ENCODE peak calls at places on chromosome 21, in seven cellular contexts. One of them, this sample, is unnamed.

GRCh38 chr21:38958940-38959685 is 153.4 kb downstream of the ETS2 start:
- DNase-seq in CD4-positive, alpha-beta T cell: no peak
- DNase-seq in EH: peak
- DNase-seq in GM23338: no peak
- DNase-seq in BE2C: no peak
- DNase-seq in non-pigmented ciliary epithelial cell: no peak
- DNase-seq in NB4: peak
- DNase-seq in this sample: no peak

GRCh38 chr21:41548781-41549180 is 40.8 kb upstream of the TMPRSS2 start:
- DNase-seq in CD4-positive, alpha-beta T cell: no peak
- DNase-seq in EH: no peak
- DNase-seq in GM23338: no peak
- DNase-seq in BE2C: no peak
- DNase-seq in non-pigmented ciliary epithelial cell: no peak
- DNase-seq in NB4: no peak
- DNase-seq in this sample: no peak

GRCh38 chr21:46294647-46295176 is 8.6 kb downstream of the YBEY start:
- DNase-seq in CD4-positive, alpha-beta T cell: no peak
- DNase-seq in EH: peak
- DNase-seq in GM23338: no peak
- DNase-seq in BE2C: no peak
- DNase-seq in non-pigmented ciliary epithelial cell: peak
- DNase-seq in NB4: peak
- DNase-seq in this sample: peak

GRCh38 chr21:45613396-45613795 is 30.1 kb upstream of the PCBP3 start:
- DNase-seq in CD4-positive, alpha-beta T cell: no peak
- DNase-seq in EH: no peak
- DNase-seq in GM23338: no peak
- DNase-seq in BE2C: peak
- DNase-seq in non-pigmented ciliary epithelial cell: no peak
- DNase-seq in NB4: no peak
- DNase-seq in this sample: no peak

GRCh38 chr21:44766014-44766817 is 35.4 kb downstream of the UBE2G2 start:
- DNase-seq in CD4-positive, alpha-beta T cell: no peak
- DNase-seq in EH: no peak
- DNase-seq in GM23338: no peak
- DNase-seq in BE2C: no peak
- DNase-seq in non-pigmented ciliary epithelial cell: no peak
- DNase-seq in NB4: no peak
- DNase-seq in this sample: no peak

GRCh38 chr21:42466700-42467612 is 29.1 kb downstream of the RSPH1 start:
- DNase-seq in CD4-positive, alpha-beta T cell: no peak
- DNase-seq in EH: peak
- DNase-seq in GM23338: peak
- DNase-seq in BE2C: no peak
- DNase-seq in non-pigmented ciliary epithelial cell: no peak
- DNase-seq in NB4: peak
- DNase-seq in this sample: no peak

GRCh38 chr21:44548381-44548780 is 2.9 kb downstream of the KRTAP10-2 start:
- DNase-seq in CD4-positive, alpha-beta T cell: no peak
- DNase-seq in EH: no peak
- DNase-seq in GM23338: no peak
- DNase-seq in BE2C: no peak
- DNase-seq in non-pigmented ciliary epithelial cell: no peak
- DNase-seq in NB4: no peak
- DNase-seq in this sample: no peak

GRCh38 chr21:36551731-36552457 is 72.0 kb upstream of the CLDN14 start:
- DNase-seq in CD4-positive, alpha-beta T cell: no peak
- DNase-seq in EH: peak
- DNase-seq in GM23338: no peak
- DNase-seq in BE2C: no peak
- DNase-seq in non-pigmented ciliary epithelial cell: peak
- DNase-seq in NB4: no peak
- DNase-seq in this sample: peak

GRCh38 chr21:45319461-45320211 is 31.9 kb upstream of the POFUT2 start:
- DNase-seq in CD4-positive, alpha-beta T cell: no peak
- DNase-seq in EH: peak
- DNase-seq in GM23338: no peak
- DNase-seq in BE2C: no peak
- DNase-seq in non-pigmented ciliary epithelial cell: no peak
- DNase-seq in NB4: no peak
- DNase-seq in this sample: no peak

GRCh38 chr21:16294128-16294527 is 564.3 kb downstream of the USP25 start:
- DNase-seq in CD4-positive, alpha-beta T cell: no peak
- DNase-seq in EH: no peak
- DNase-seq in GM23338: no peak
- DNase-seq in BE2C: no peak
- DNase-seq in non-pigmented ciliary epithelial cell: no peak
- DNase-seq in NB4: no peak
- DNase-seq in this sample: no peak

GRCh38 chr21:45104560-45104959 is 30.2 kb downstream of the ADARB1 start:
- DNase-seq in CD4-positive, alpha-beta T cell: no peak
- DNase-seq in EH: no peak
- DNase-seq in GM23338: no peak
- DNase-seq in BE2C: peak
- DNase-seq in non-pigmented ciliary epithelial cell: no peak
- DNase-seq in NB4: no peak
- DNase-seq in this sample: no peak

GRCh38 chr21:38661296-38662223 is 144.2 kb upstream of the ETS2 start:
- DNase-seq in CD4-positive, alpha-beta T cell: no peak
- DNase-seq in EH: peak
- DNase-seq in GM23338: peak
- DNase-seq in BE2C: no peak
- DNase-seq in non-pigmented ciliary epithelial cell: no peak
- DNase-seq in NB4: peak
- DNase-seq in this sample: peak

GRCh38 chr21:42460391-42461184 is 35.4 kb downstream of the RSPH1 start:
- DNase-seq in CD4-positive, alpha-beta T cell: peak
- DNase-seq in EH: no peak
- DNase-seq in GM23338: peak
- DNase-seq in BE2C: peak
- DNase-seq in non-pigmented ciliary epithelial cell: no peak
- DNase-seq in NB4: no peak
- DNase-seq in this sample: no peak

GRCh38 chr21:16532841-16533240 is 803.1 kb downstream of the USP25 start:
- DNase-seq in CD4-positive, alpha-beta T cell: no peak
- DNase-seq in EH: no peak
- DNase-seq in GM23338: no peak
- DNase-seq in BE2C: no peak
- DNase-seq in non-pigmented ciliary epithelial cell: no peak
- DNase-seq in NB4: no peak
- DNase-seq in this sample: no peak

GRCh38 chr21:34962136-34962535 is 87.0 kb downstream of the RUNX1 start:
- DNase-seq in CD4-positive, alpha-beta T cell: no peak
- DNase-seq in EH: peak
- DNase-seq in GM23338: no peak
- DNase-seq in BE2C: no peak
- DNase-seq in non-pigmented ciliary epithelial cell: no peak
- DNase-seq in NB4: no peak
- DNase-seq in this sample: no peak

GRCh38 chr21:33266784-33267135 is 593 bp downstream of the IL10RB start:
- DNase-seq in CD4-positive, alpha-beta T cell: peak
- DNase-seq in EH: no peak
- DNase-seq in GM23338: no peak
- DNase-seq in BE2C: no peak
- DNase-seq in non-pigmented ciliary epithelial cell: no peak
- DNase-seq in NB4: no peak
- DNase-seq in this sample: no peak

GRCh38 chr21:15441060-15441493 is 288.7 kb upstream of the USP25 start:
- DNase-seq in CD4-positive, alpha-beta T cell: no peak
- DNase-seq in EH: no peak
- DNase-seq in GM23338: peak
- DNase-seq in BE2C: no peak
- DNase-seq in non-pigmented ciliary epithelial cell: no peak
- DNase-seq in NB4: no peak
- DNase-seq in this sample: no peak

GRCh38 chr21:38263493-38263892 is 6.7 kb downstream of the KCNJ15 start:
- DNase-seq in CD4-positive, alpha-beta T cell: no peak
- DNase-seq in EH: no peak
- DNase-seq in GM23338: no peak
- DNase-seq in BE2C: no peak
- DNase-seq in non-pigmented ciliary epithelial cell: no peak
- DNase-seq in NB4: no peak
- DNase-seq in this sample: no peak

GRCh38 chr21:34807881-34808568 is 139.2 kb downstream of the CLIC6 start:
- DNase-seq in CD4-positive, alpha-beta T cell: peak
- DNase-seq in EH: peak
- DNase-seq in GM23338: no peak
- DNase-seq in BE2C: no peak
- DNase-seq in non-pigmented ciliary epithelial cell: peak
- DNase-seq in NB4: peak
- DNase-seq in this sample: peak

GRCh38 chr21:41670056-41670805 is 96.6 kb downstream of the RIPK4 start:
- DNase-seq in CD4-positive, alpha-beta T cell: no peak
- DNase-seq in EH: no peak
- DNase-seq in GM23338: no peak
- DNase-seq in BE2C: no peak
- DNase-seq in non-pigmented ciliary epithelial cell: no peak
- DNase-seq in NB4: no peak
- DNase-seq in this sample: no peak

GRCh38 chr21:43365611-43366426 is 61.1 kb downstream of the SIK1 start:
- DNase-seq in CD4-positive, alpha-beta T cell: no peak
- DNase-seq in EH: no peak
- DNase-seq in GM23338: no peak
- DNase-seq in BE2C: no peak
- DNase-seq in non-pigmented ciliary epithelial cell: no peak
- DNase-seq in NB4: no peak
- DNase-seq in this sample: no peak

GRCh38 chr21:20311388-20311787 is 686.8 kb upstream of the NCAM2 start:
- DNase-seq in CD4-positive, alpha-beta T cell: no peak
- DNase-seq in EH: no peak
- DNase-seq in GM23338: no peak
- DNase-seq in BE2C: no peak
- DNase-seq in non-pigmented ciliary epithelial cell: no peak
- DNase-seq in NB4: peak
- DNase-seq in this sample: no peak

GRCh38 chr21:29938968-29939858 is 583 bp downstream of the GRIK1 start:
- DNase-seq in CD4-positive, alpha-beta T cell: no peak
- DNase-seq in EH: no peak
- DNase-seq in GM23338: peak
- DNase-seq in BE2C: no peak
- DNase-seq in non-pigmented ciliary epithelial cell: no peak
- DNase-seq in NB4: no peak
- DNase-seq in this sample: no peak

GRCh38 chr21:41168391-41169257 is 664 bp downstream of the BACE2 start:
- DNase-seq in CD4-positive, alpha-beta T cell: no peak
- DNase-seq in EH: peak
- DNase-seq in GM23338: peak
- DNase-seq in BE2C: no peak
- DNase-seq in non-pigmented ciliary epithelial cell: no peak
- DNase-seq in NB4: no peak
- DNase-seq in this sample: no peak

GRCh38 chr21:37338671-37339526 is 27.7 kb upstream of the DYRK1A start:
- DNase-seq in CD4-positive, alpha-beta T cell: no peak
- DNase-seq in EH: peak
- DNase-seq in GM23338: no peak
- DNase-seq in BE2C: peak
- DNase-seq in non-pigmented ciliary epithelial cell: peak
- DNase-seq in NB4: peak
- DNase-seq in this sample: peak

GRCh38 chr21:39546522-39546921 is 66.2 kb upstream of the B3GALT5 start:
- DNase-seq in CD4-positive, alpha-beta T cell: no peak
- DNase-seq in EH: no peak
- DNase-seq in GM23338: no peak
- DNase-seq in BE2C: no peak
- DNase-seq in non-pigmented ciliary epithelial cell: no peak
- DNase-seq in NB4: no peak
- DNase-seq in this sample: no peak

GRCh38 chr21:39845581-39846130 is 21.6 kb upstream of the PCP4 start:
- DNase-seq in CD4-positive, alpha-beta T cell: no peak
- DNase-seq in EH: no peak
- DNase-seq in GM23338: no peak
- DNase-seq in BE2C: no peak
- DNase-seq in non-pigmented ciliary epithelial cell: peak
- DNase-seq in NB4: no peak
- DNase-seq in this sample: no peak

GRCh38 chr21:37619464-37619974 is 252.9 kb downstream of the DYRK1A start:
- DNase-seq in CD4-positive, alpha-beta T cell: no peak
- DNase-seq in EH: peak
- DNase-seq in GM23338: no peak
- DNase-seq in BE2C: no peak
- DNase-seq in non-pigmented ciliary epithelial cell: no peak
- DNase-seq in NB4: no peak
- DNase-seq in this sample: no peak

GRCh38 chr21:27498025-27498424 is 531.1 kb upstream of the ADAMTS5 start:
- DNase-seq in CD4-positive, alpha-beta T cell: no peak
- DNase-seq in EH: peak
- DNase-seq in GM23338: no peak
- DNase-seq in BE2C: no peak
- DNase-seq in non-pigmented ciliary epithelial cell: no peak
- DNase-seq in NB4: no peak
- DNase-seq in this sample: no peak

GRCh38 chr21:32393677-32394001 is 827 bp upstream of the URB1 start:
- DNase-seq in CD4-positive, alpha-beta T cell: no peak
- DNase-seq in EH: no peak
- DNase-seq in GM23338: no peak
- DNase-seq in BE2C: no peak
- DNase-seq in non-pigmented ciliary epithelial cell: no peak
- DNase-seq in NB4: peak
- DNase-seq in this sample: no peak

GRCh38 chr21:38241029-38241740 is 15.6 kb upstream of the KCNJ15 start:
- DNase-seq in CD4-positive, alpha-beta T cell: no peak
- DNase-seq in EH: peak
- DNase-seq in GM23338: no peak
- DNase-seq in BE2C: no peak
- DNase-seq in non-pigmented ciliary epithelial cell: no peak
- DNase-seq in NB4: no peak
- DNase-seq in this sample: no peak

GRCh38 chr21:38310619-38311018 is 53.8 kb downstream of the KCNJ15 start:
- DNase-seq in CD4-positive, alpha-beta T cell: no peak
- DNase-seq in EH: peak
- DNase-seq in GM23338: no peak
- DNase-seq in BE2C: no peak
- DNase-seq in non-pigmented ciliary epithelial cell: no peak
- DNase-seq in NB4: peak
- DNase-seq in this sample: no peak

GRCh38 chr21:17732306-17732705 is 86.8 kb downstream of the C21orf91 start:
- DNase-seq in CD4-positive, alpha-beta T cell: no peak
- DNase-seq in EH: peak
- DNase-seq in GM23338: no peak
- DNase-seq in BE2C: peak
- DNase-seq in non-pigmented ciliary epithelial cell: no peak
- DNase-seq in NB4: no peak
- DNase-seq in this sample: no peak

GRCh38 chr21:37165606-37166005 is 92.6 kb downstream of the TTC3 start:
- DNase-seq in CD4-positive, alpha-beta T cell: no peak
- DNase-seq in EH: no peak
- DNase-seq in GM23338: no peak
- DNase-seq in BE2C: no peak
- DNase-seq in non-pigmented ciliary epithelial cell: no peak
- DNase-seq in NB4: peak
- DNase-seq in this sample: no peak

GRCh38 chr21:32386195-32386870 is 6.5 kb downstream of the URB1 start:
- DNase-seq in CD4-positive, alpha-beta T cell: no peak
- DNase-seq in EH: peak
- DNase-seq in GM23338: no peak
- DNase-seq in BE2C: no peak
- DNase-seq in non-pigmented ciliary epithelial cell: no peak
- DNase-seq in NB4: no peak
- DNase-seq in this sample: no peak

GRCh38 chr21:29077651-29078090 is 4.2 kb upstream of the CCT8 start:
- DNase-seq in CD4-positive, alpha-beta T cell: no peak
- DNase-seq in EH: peak
- DNase-seq in GM23338: peak
- DNase-seq in BE2C: no peak
- DNase-seq in non-pigmented ciliary epithelial cell: no peak
- DNase-seq in NB4: no peak
- DNase-seq in this sample: no peak

GRCh38 chr21:42534361-42534900 is 20.8 kb downstream of the SLC37A1 start:
- DNase-seq in CD4-positive, alpha-beta T cell: no peak
- DNase-seq in EH: no peak
- DNase-seq in GM23338: no peak
- DNase-seq in BE2C: peak
- DNase-seq in non-pigmented ciliary epithelial cell: no peak
- DNase-seq in NB4: peak
- DNase-seq in this sample: no peak

GRCh38 chr21:46559291-46559983 is 45.4 kb downstream of the S100B start:
- DNase-seq in CD4-positive, alpha-beta T cell: peak
- DNase-seq in EH: no peak
- DNase-seq in GM23338: no peak
- DNase-seq in BE2C: no peak
- DNase-seq in non-pigmented ciliary epithelial cell: no peak
- DNase-seq in NB4: no peak
- DNase-seq in this sample: no peak

This sample was measured in AG04450.